ENCODE peak calls at places on chromosome 2, in ten cellular contexts. I, T, W, O, E, F, A, K, L and V are unnamed samples.
A peak's percentile ranks its signal among the peaks of the same experiment; 100 is the strongest.

GRCh38 chr2:120863661-120864320 is 128.1 kb downstream of the GLI2 start:
- DNase-seq in A (no peak), T (peak; percentile 67), L (no peak), E (no peak), W (peak; percentile 45), O (no peak), K (peak; percentile 71), I (peak; percentile 80), F (peak; percentile 11), V (peak; percentile 66)

GRCh38 chr2:195543902-195544894 is 112.8 kb upstream of the SLC39A10 start:
- DNase-seq in W (no peak), E (no peak), T (peak; percentile 93), A (no peak), L (no peak), I (peak; percentile 83), K (no peak), F (no peak), O (no peak), V (no peak)

GRCh38 chr2:72821983-72822382 is 3.9 kb downstream of the EXOC6B start:
- DNase-seq in A (no peak), F (no peak), W (no peak), I (no peak), E (no peak), O (no peak), K (no peak), L (no peak), T (no peak), V (no peak)

GRCh38 chr2:71462056-71462605 is 8.8 kb downstream of the DYSF start:
- DNase-seq in F (no peak), O (no peak), T (no peak), A (no peak), E (no peak), K (no peak), L (no peak), I (no peak), W (no peak), V (no peak)

GRCh38 chr2:33069894-33070651 is 123.3 kb downstream of the LTBP1 start:
- DNase-seq in O (no peak), W (peak; percentile 91), T (peak; percentile 100), A (no peak), L (no peak), F (peak; percentile 71), I (peak; percentile 97), K (peak; percentile 81), E (no peak), V (no peak)

GRCh38 chr2:97769308-97769707 is 55.9 kb downstream of the ZAP70 start:
- DNase-seq in A (no peak), F (no peak), I (no peak), W (no peak), K (no peak), O (no peak), T (no peak), E (no peak), L (no peak), V (no peak)

GRCh38 chr2:27566628-27567027 is 16.2 kb upstream of the ZNF512 start:
- DNase-seq in O (no peak), A (no peak), T (peak; percentile 93), F (no peak), W (no peak), E (no peak), K (no peak), I (no peak), L (no peak), V (no peak)

GRCh38 chr2:115163572-115163971 is 721.1 kb downstream of the DPP10 start:
- DNase-seq in L (no peak), W (no peak), A (no peak), F (no peak), T (no peak), E (no peak), O (no peak), K (no peak), I (no peak), V (no peak)

DNA sequence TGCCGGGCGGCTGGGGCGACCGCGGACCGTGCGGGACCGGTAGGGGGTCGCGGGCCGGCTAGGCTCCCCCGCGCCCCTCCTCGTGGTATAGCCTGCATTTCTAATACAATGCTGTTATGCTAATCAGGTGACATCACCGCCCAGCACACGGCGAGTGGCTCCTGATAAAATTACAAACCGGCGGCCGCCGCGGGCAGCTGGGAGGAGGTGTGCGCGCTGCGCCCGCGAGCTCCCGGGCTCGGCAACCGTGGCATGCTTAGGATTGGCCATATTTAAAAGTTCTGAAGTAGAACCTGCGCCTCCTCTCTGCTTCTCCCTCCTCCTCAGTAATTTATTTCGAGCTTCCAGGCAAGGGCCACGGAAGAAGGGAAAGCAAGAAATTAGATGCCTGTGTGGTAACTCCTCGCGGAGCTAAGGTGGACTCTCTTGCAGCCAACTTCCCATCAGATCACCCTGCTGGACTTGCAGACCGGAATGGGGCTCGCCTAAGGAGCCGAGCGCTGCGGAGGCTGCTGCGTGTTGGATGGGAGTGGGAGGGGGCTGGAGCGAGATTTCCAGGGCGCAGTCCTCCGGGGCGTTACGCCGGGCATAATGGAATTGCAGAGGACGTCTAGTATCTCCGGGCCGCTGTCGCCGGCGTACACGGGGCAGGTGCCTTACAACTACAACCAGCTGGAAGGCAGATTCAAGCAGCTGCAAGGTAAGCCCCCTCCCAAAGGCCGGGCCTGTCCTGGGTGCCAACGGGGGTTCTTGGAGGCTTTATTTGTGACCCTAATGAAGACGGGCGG is 102.3 kb downstream of the SPTBN1 start:
- DNase-seq in E (peak; percentile 65), F (peak; percentile 78), L (peak; percentile 73), W (peak; percentile 56), A (peak; percentile 15), T (peak; percentile 64), K (peak; percentile 73), O (peak; percentile 76), I (peak; percentile 78), V (peak; percentile 93)
- TF ChIP-seq POLR2A in E (no peak), F (peak; percentile 88), L (peak; percentile 72), W (no peak), A (peak; percentile 72), T (no peak), K (no peak), O (peak; percentile 53), I (peak; percentile 7), V (peak; percentile 40)

GRCh38 chr2:127508621-127509034 is 17.7 kb downstream of the IWS1 start:
- DNase-seq in A (peak; percentile 2), W (peak; percentile 66), O (peak; percentile 83), I (peak; percentile 87), T (peak; percentile 99), F (peak; percentile 65), E (no peak), K (peak; percentile 81), L (no peak), V (no peak)
- H3K4me1 ChIP-seq in A (peaks cover 8% of the 10 kb centered on the region), W (peaks cover 31% of the 10 kb centered on the region), O (peaks cover 31% of the 10 kb centered on the region), I (peaks cover 64% of the 10 kb centered on the region), T (peaks cover 13% of the 10 kb centered on the region), F (no peaks in the 10 kb centered on the region), E (no peaks in the 10 kb centered on the region), K (peaks cover 21% of the 10 kb centered on the region), L (no peaks in the 10 kb centered on the region), V (peaks cover 74% of the 10 kb centered on the region)

GRCh38 chr2:159615187-159615935 is 987 bp downstream of the BAZ2B start:
- DNase-seq in O (peak; percentile 95), K (peak; percentile 93), W (peak; percentile 46), I (peak; percentile 96), T (peak; percentile 91), L (peak; percentile 69), A (peak; percentile 31), E (peak; percentile 89), F (peak; percentile 94), V (peak; percentile 93)

GRCh38 chr2:159615936-159616733 is at the start of gene BAZ2B:
- DNase-seq in T (peak; percentile 88), I (peak; percentile 79), W (peak; percentile 12), E (no peak), K (peak; percentile 74), O (peak; percentile 58), F (peak; percentile 61), L (peak; percentile 43), A (no peak), V (no peak)

GRCh38 chr2:159614534-159615186 is 1.7 kb downstream of the BAZ2B start:
- DNase-seq in F (no peak), I (no peak), A (no peak), L (no peak), K (no peak), E (no peak), O (no peak), W (peak; percentile 7), T (peak; percentile 67), V (no peak)

GRCh38 chr2:159612255-159612901 is 4.0 kb downstream of the BAZ2B start:
- DNase-seq in A (no peak), E (no peak), W (no peak), T (peak; percentile 31), F (no peak), O (no peak), K (no peak), I (peak; percentile 20), L (no peak), V (no peak)

DNA sequence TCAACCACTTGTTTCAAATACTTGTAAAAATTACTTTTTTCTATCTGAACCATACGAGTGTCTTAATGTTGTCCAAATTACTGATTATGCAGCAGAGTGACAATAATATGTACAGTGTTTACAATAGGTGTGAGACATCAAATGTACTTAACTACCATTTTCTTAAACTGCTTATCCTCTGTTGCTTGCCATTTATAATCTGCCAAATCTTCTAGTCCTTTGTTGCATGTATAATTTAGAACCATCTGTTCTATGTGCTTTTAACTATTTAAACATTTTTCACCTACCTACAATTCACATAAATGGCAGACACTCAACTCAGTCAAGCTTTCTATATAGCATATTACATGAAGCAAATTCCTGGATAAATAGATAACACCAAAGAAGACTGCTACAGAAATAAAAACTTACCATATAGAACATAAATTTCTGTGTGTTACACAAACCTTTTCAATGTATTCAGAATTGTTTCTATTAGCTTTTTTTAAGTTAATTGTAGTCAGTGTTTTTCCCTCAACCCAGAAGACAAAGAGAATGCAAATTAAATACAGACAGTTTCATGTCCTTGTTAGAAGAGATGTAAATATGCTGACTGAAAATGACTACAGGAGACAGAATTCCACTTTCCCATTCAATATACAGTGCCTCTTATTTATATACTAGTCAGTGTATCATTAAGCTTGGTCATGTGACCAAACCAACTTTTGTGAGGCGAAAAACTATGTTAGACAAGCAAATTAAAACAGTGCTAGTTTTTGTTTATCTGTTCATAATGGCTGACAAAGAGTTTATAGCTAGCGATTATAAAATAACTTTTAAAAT is 2.6 kb downstream of the BAZ2B start:
- DNase-seq in I (peak; percentile 30), E (no peak), F (no peak), A (no peak), L (no peak), O (no peak), K (no peak), W (no peak), T (peak; percentile 53), V (no peak)
- TF ChIP-seq POLR2A in I (no peak), E (no peak), F (no peak), A (no peak), L (peak; percentile 25), O (no peak), K (no peak), W (no peak), T (no peak), V (no peak)

GRCh38 chr2:45973426-45973825 is 322.0 kb downstream of the PRKCE start:
- DNase-seq in W (no peak), I (no peak), K (no peak), F (no peak), E (no peak), L (no peak), O (no peak), A (no peak), T (no peak), V (no peak)

GRCh38 chr2:45978302-45978859 is 318.8 kb upstream of the EPAS1 start:
- DNase-seq in O (no peak), A (no peak), E (no peak), I (no peak), K (no peak), F (no peak), L (no peak), T (no peak), W (no peak), V (no peak)

GRCh38 chr2:45974056-45974455 is 322.6 kb downstream of the PRKCE start:
- DNase-seq in O (no peak), E (no peak), F (no peak), W (no peak), L (no peak), I (no peak), K (no peak), T (no peak), A (no peak), V (no peak)

GRCh38 chr2:45974762-45975408 is 322.3 kb upstream of the EPAS1 start:
- DNase-seq in O (no peak), L (no peak), W (no peak), T (no peak), I (no peak), F (no peak), E (no peak), K (no peak), A (no peak), V (no peak)

GRCh38 chr2:45975752-45976517 is 321.3 kb upstream of the EPAS1 start:
- DNase-seq in O (no peak), F (no peak), L (no peak), W (no peak), K (no peak), T (no peak), E (no peak), I (no peak), A (no peak), V (no peak)
- H3K4me1 ChIP-seq in O (no peaks in the 10 kb centered on the region), F (no peaks in the 10 kb centered on the region), L (no peaks in the 10 kb centered on the region), W (peaks cover 18% of the 10 kb centered on the region), K (no peaks in the 10 kb centered on the region), T (no peaks in the 10 kb centered on the region), E (no peaks in the 10 kb centered on the region), I (no peaks in the 10 kb centered on the region), A (no peaks in the 10 kb centered on the region), V (no peaks in the 10 kb centered on the region)